ENCODE peak calls at places on chromosomes 16 and 17, in eight cellular contexts. D, I, F, X, H, Z, M and L are unnamed samples.

GRCh38 chr17:78514521-78514920 is 62.7 kb downstream of the DNAH17 start:
- DNase-seq in D (no peak), I (no peak), F (no peak), X (no peak), H (no peak), Z (no peak), M (no peak), L (no peak)

GRCh38 chr16:15966420-15967222 is 17.2 kb downstream of the ABCC1 start:
- DNase-seq in D (no peak), I (no peak), F (no peak), X (no peak), H (no peak), Z (no peak), M (peak), L (no peak)

GRCh38 chr17:61574542-61575351 is 16.3 kb downstream of the NACA2 start:
- DNase-seq in D (no peak), I (no peak), F (no peak), X (no peak), H (no peak), Z (no peak), M (peak), L (no peak)

GRCh38 chr16:82735696-82736095 is 108.9 kb downstream of the CDH13 start:
- DNase-seq in D (no peak), I (no peak), F (no peak), X (no peak), H (no peak), Z (no peak), M (no peak), L (no peak)

GRCh38 chr17:82349287-82349701 is 9.8 kb upstream of the TEX19 start:
- DNase-seq in D (no peak), I (no peak), F (no peak), X (no peak), H (no peak), Z (no peak), M (no peak), L (no peak)

GRCh38 chr17:36550491-36551417 is 6.0 kb downstream of the GGNBP2 start:
- DNase-seq in D (no peak), I (no peak), F (no peak), X (no peak), H (no peak), Z (no peak), M (no peak), L (no peak)

GRCh38 chr17:28481081-28481571 is 7.7 kb downstream of the SLC13A2 start:
- DNase-seq in D (no peak), I (no peak), F (no peak), X (no peak), H (no peak), Z (no peak), M (no peak), L (no peak)

GRCh38 chr17:79008666-79009387 is 737 bp downstream of the CANT1 start:
- DNase-seq in D (no peak), I (no peak), F (peak), X (peak), H (no peak), Z (no peak), M (no peak), L (no peak)

GRCh38 chr16:66701061-66701460 is 4.5 kb upstream of the CMTM4 start:
- DNase-seq in D (no peak), I (no peak), F (peak), X (peak), H (no peak), Z (no peak), M (no peak), L (no peak)

GRCh38 chr17:80377798-80378197 is 37.2 kb upstream of the ENDOV start:
- DNase-seq in D (no peak), I (no peak), F (peak), X (peak), H (no peak), Z (no peak), M (no peak), L (no peak)

GRCh38 chr17:7589204-7589868 is 558 bp downstream of the SOX15 start:
- DNase-seq in D (peak), I (peak), F (peak), X (peak), H (peak), Z (peak), M (no peak), L (peak)
- TF ChIP-seq EP300 in D (no peak), I (no peak), F (no peak), X (no peak), H (no peak), Z (no peak), M (no peak), L (no peak)

GRCh38 chr16:29820271-29820701 is at the start of gene MVP:
- DNase-seq in D (peak), I (peak), F (peak), X (peak), H (peak), Z (peak), M (peak), L (no peak)

GRCh38 chr16:29821663-29822115 is 1.4 kb downstream of the MVP start:
- DNase-seq in D (no peak), I (peak), F (no peak), X (no peak), H (peak), Z (peak), M (peak), L (no peak)

GRCh38 chr16:29819506-29819905 is 756 bp upstream of the MVP start:
- DNase-seq in D (no peak), I (no peak), F (no peak), X (no peak), H (no peak), Z (peak), M (peak), L (no peak)

GRCh38 chr16:29818082-29818481 is 2.1 kb downstream of the PAGR1 start:
- DNase-seq in D (no peak), I (no peak), F (no peak), X (no peak), H (no peak), Z (no peak), M (no peak), L (no peak)

DNA sequence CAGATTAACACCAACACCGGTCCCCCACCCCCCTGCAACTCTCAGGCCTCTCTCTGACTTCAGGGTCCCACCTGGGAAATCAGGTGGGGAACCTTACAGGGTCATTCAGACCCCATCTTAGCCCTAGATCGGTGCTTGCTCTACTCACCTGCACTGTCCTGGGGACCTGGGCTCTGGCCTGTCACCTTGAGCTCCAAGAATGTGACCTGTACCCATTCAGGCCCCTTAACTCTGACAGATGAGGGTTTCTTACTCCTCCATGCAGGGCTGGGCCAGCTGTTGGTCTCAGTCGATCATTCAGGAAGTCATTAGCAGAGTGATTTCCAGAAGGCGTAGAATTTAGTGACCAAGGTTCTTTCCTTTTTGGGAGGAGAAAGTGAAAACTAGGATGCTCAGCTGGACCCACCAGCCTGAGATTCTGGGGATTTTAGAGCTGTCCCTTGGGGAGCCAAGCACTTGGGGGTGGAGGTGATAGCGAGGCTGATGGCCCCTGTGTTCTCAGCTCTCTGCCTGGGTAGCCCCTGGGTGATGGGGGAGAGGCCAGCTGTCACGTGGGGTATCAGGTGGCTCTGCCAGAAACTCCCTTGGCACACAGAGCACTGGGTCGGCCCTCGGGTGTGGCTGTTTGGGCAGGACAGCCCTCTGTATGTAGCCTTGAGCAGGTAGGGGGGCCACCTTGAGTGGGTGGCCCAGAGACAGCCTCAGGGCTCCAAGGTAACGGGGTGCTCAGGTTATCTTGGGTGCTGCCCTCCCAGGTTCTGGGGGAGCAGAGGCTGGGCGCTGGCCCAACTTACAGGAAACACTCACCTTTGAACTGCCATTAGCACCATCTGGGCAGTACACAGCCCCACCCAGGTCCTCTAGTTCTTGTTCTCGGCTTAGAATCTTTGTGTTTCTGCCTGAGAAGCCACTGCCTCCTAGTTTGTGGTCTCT is 734 bp downstream of the MVP start:
- DNase-seq in D (no peak), I (peak), F (no peak), X (no peak), H (peak), Z (peak), M (peak), L (no peak)
- TF ChIP-seq EP300 in D (no peak), I (no peak), F (no peak), X (no peak), H (no peak), Z (peak), M (no peak), L (no peak)

GRCh38 chr16:84774810-84775209 is 45.0 kb upstream of the CRISPLD2 start:
- DNase-seq in D (peak), I (no peak), F (peak), X (no peak), H (no peak), Z (no peak), M (no peak), L (no peak)
- TF ChIP-seq EP300 in D (no peak), I (no peak), F (no peak), X (no peak), H (no peak), Z (no peak), M (no peak), L (no peak)

DNA sequence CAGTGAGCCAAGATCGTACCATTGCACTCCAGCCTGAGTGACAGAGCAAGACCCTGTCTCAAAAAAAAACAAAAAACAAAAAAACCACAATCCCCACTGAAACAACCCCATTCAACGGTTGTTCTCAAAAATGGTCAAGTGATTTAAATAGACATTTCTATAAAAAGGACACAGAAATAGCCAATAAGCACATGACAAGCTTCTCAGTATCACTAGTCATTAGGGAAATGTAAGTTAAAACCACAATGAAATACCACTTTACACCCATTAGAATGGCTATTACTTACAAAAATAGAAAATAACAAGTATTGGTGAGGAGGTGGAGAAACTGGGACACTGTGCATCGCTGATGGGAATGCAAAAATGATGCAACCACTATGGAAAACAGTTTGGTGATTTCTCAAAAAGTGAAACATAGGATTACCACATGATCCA is 26.6 kb upstream of the MYLK3 start:
- DNase-seq in D (no peak), I (no peak), F (no peak), X (no peak), H (no peak), Z (no peak), M (no peak), L (no peak)
- TF ChIP-seq EP300 in D (no peak), I (no peak), F (no peak), X (no peak), H (no peak), Z (no peak), M (no peak), L (no peak)

GRCh38 chr17:44797809-44798208 is 32.3 kb downstream of the GJC1 start:
- DNase-seq in D (no peak), I (no peak), F (peak), X (no peak), H (no peak), Z (no peak), M (no peak), L (no peak)
- TF ChIP-seq EP300 in D (no peak), I (no peak), F (peak), X (no peak), H (no peak), Z (no peak), M (no peak), L (no peak)

GRCh38 chr17:16419074-16419928 is 3.9 kb downstream of the TRPV2 start:
- DNase-seq in D (no peak), I (no peak), F (peak), X (peak), H (no peak), Z (no peak), M (peak), L (no peak)
- TF ChIP-seq EP300 in D (no peak), I (no peak), F (no peak), X (no peak), H (no peak), Z (no peak), M (no peak), L (no peak)

DNA sequence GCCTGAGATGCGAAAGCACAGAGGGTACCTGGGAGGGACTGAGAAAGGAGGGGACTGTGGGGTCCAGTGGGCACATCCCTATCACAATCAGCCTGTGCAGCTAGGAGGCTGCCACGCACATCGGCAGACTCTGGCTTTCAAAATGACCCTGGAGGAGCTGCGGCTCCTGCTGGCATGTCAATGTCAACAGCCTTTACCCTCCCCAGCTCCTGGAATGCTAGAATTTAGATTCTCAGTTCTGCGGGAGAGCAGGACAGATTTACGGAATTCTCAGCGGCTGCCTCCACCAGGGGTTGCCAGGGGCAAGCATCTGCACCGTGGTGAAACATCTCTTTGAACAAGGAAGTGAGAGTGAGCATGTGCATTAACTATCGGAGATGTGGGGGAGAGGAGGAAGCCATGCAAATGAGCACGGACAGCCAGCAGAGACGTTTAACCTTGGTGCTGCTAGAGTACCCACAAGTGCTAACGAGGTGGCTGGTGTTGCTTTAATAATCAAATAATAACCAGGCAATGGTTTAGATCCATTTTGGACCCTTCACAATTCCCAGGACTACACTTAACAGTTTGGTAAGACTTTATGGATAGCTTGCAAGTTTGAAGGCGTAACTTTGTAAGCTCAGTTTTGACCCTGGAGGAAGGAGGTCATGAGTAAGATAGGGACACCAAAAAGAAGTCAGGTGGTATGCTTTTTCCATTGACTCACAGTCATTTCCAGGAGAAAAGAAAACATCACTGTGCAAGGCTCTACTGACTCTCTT is 54.1 kb downstream of the XYLT1 start:
- DNase-seq in D (peak), I (no peak), F (no peak), X (no peak), H (no peak), Z (peak), M (no peak), L (no peak)
- TF ChIP-seq EP300 in D (no peak), I (no peak), F (no peak), X (no peak), H (no peak), Z (no peak), M (no peak), L (no peak)

DNA sequence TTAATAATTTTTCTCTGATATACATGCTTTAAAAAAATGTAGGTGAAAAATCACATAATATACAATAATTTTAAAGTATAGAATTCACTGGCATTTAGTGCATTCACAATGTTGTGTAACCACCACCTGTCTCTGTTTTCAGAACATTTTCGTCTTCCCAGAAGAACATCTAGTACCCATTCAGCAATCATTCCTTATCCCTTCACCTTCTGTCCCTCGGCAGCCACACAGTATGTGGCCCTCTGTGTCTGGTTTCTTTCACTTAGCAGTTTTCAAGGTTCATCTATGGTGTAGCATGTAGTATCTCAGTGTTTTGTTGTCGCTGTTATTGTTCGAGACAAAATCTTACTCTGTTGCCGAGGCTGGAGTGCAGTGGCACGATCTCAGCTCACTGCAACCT is 33.6 kb downstream of the PRPSAP2 start:
- DNase-seq in D (no peak), I (no peak), F (no peak), X (no peak), H (no peak), Z (no peak), M (no peak), L (no peak)
- TF ChIP-seq EP300 in D (no peak), I (no peak), F (no peak), X (no peak), H (no peak), Z (no peak), M (no peak), L (no peak)